ENCODE peak calls at places on chromosomes 3 and 15, in four cellular contexts. P is CD4-positive, CD25-positive, alpha-beta regulatory T cell; J is breast epithelium; X is left lung. W is an unnamed sample.

GRCh38 chr15:32747886-32748285 is 30.1 kb downstream of the GREM1 start:
- DNase-seq in P (no peak), J (no peak), X (no peak), W (no peak)

GRCh38 chr3:32818431-32819085 is 761 bp downstream of the TRIM71 start:
- DNase-seq in P (no peak), J (no peak), X (no peak), W (peak; percentile 48)

GRCh38 chr3:121661376-121661775 is 673 bp upstream of the HCLS1 start:
- DNase-seq in P (no peak), J (no peak), X (no peak), W (no peak)

GRCh38 chr3:79598594-79598993 is 169.2 kb downstream of the ROBO1 start:
- DNase-seq in P (no peak), J (no peak), X (no peak), W (no peak)

GRCh38 chr3:33278106-33278672 is 947 bp downstream of the FBXL2 start:
- DNase-seq in P (no peak), J (no peak), X (no peak), W (no peak)

GRCh38 chr3:41630708-41631107 is 331.2 kb downstream of the ULK4 start:
- DNase-seq in P (no peak), J (no peak), X (no peak), W (no peak)

GRCh38 chr3:43862992-43863805 is 172.5 kb downstream of the ABHD5 start:
- DNase-seq in P (no peak), J (no peak), X (no peak), W (no peak)

GRCh38 chr15:25849431-25849921 is 13.7 kb downstream of the ATP10A start:
- DNase-seq in P (no peak), J (no peak), X (no peak), W (no peak)

GRCh38 chr15:38130739-38131498 is 121.7 kb upstream of the SPRED1 start:
- DNase-seq in P (no peak), J (peak; percentile 58), X (peak; percentile 87), W (peak; percentile 93)

GRCh38 chr15:71334874-71335273 is 219.6 kb downstream of the THSD4 start:
- DNase-seq in P (no peak), J (no peak), X (no peak), W (no peak)

GRCh38 chr3:195013411-195013810 is 257.5 kb downstream of the XXYLT1 start:
- DNase-seq in P (no peak), J (no peak), X (no peak), W (no peak)

GRCh38 chr3:197495059-197495455 is 60.7 kb downstream of the BDH1 start:
- DNase-seq in P (no peak), J (no peak), X (no peak), W (no peak)

GRCh38 chr15:67091966-67092677 is 26.7 kb downstream of the SMAD3 start:
- DNase-seq in P (no peak), J (no peak), X (no peak), W (no peak)

GRCh38 chr15:90231028-90232017 is 2.4 kb downstream of the CIB1 start:
- DNase-seq in P (peak; percentile 88), J (no peak), X (peak; percentile 75), W (no peak)

GRCh38 chr3:71582612-71583568 is 638 bp downstream of the FOXP1 start:
- DNase-seq in P (peak; percentile 45), J (peak; percentile 74), X (peak; percentile 88), W (peak; percentile 91)

GRCh38 chr3:125140817-125141595 is 71.5 kb downstream of the SLC12A8 start:
- DNase-seq in P (no peak), J (no peak), X (no peak), W (no peak)
- H3K27ac ChIP-seq in P (no peak overlapping the region), J (peak overlapping the region; percentile 79), X (peak overlapping the region; percentile 41), W (peak overlapping the region; percentile 73)

DNA sequence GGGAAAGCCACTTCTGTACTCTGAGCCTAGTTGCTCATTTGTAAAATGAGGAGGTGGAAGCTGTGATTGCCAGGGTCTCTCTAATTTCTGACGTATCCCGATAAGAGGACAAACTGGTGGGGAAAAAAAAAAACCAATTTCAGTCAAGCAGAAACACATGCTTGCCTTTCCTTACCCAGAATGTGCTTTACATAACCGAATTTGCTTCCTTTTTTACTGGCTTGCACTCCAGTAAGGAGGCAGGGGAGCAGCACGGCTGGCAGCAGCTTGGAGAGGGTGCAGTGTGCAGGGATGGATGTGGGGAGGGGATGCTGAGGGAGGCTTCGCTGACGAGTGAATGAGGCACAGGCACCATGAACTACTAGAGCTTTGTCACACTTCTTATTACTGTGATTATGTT is 186.9 kb upstream of the LPP start:
- DNase-seq in P (no peak), J (no peak), X (no peak), W (no peak)
- H3K27ac ChIP-seq in P (no peak overlapping the region), J (no peak overlapping the region), X (no peak overlapping the region), W (no peak overlapping the region)

GRCh38 chr3:59023612-59024011 is 26.2 kb downstream of the CFAP20DC start:
- DNase-seq in P (no peak), J (no peak), X (no peak), W (no peak)
- H3K27ac ChIP-seq in P (no peak overlapping the region), J (no peak overlapping the region), X (no peak overlapping the region), W (no peak overlapping the region)

DNA sequence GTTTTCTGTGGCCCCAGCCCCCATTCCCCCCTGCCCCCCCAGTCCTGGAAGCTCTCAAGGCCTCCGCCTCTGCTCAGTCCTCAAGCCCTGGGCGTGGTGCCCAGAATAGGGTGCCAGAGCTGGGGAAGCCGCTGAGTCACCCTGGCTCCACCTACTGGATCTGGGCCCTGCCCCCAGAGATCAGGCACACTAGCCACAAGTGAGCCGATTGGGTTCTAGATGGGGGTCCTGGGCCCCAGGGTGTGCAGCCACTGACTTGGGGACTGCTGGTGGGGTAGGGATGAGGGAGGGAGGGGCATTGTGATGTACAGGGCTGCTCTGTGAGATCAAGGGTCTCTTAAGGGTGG is 5.7 kb downstream of the EIF4G1 start:
- DNase-seq in P (no peak), J (peak; percentile 97), X (peak; percentile 97), W (peak; percentile 96)
- H3K27ac ChIP-seq in P (no peak overlapping the region), J (peak overlapping the region; percentile 96), X (peak overlapping the region; percentile 89), W (peak overlapping the region; percentile 93)

GRCh38 chr3:49646236-49646635 is 27.9 kb upstream of the APEH start:
- DNase-seq in P (no peak), J (no peak), X (no peak), W (no peak)
- H3K27ac ChIP-seq in P (no peak overlapping the region), J (no peak overlapping the region), X (no peak overlapping the region), W (no peak overlapping the region)

GRCh38 chr3:50245251-50245745 is 9.3 kb downstream of the GNAI2 start:
- DNase-seq in P (no peak), J (no peak), X (no peak), W (no peak)
- H3K27ac ChIP-seq in P (peak overlapping the region; percentile 90), J (peak overlapping the region; percentile 98), X (peak overlapping the region; percentile 85), W (peak overlapping the region; percentile 76)

GRCh38 chr3:151946606-151947005 is 73.2 kb downstream of the SUCNR1 start:
- DNase-seq in P (no peak), J (no peak), X (no peak), W (no peak)

GRCh38 chr3:151955356-151955755 is 81.9 kb downstream of the SUCNR1 start:
- DNase-seq in P (no peak), J (no peak), X (no peak), W (no peak)

GRCh38 chr3:151944356-151944755 is 70.9 kb downstream of the SUCNR1 start:
- DNase-seq in P (no peak), J (no peak), X (no peak), W (no peak)

GRCh38 chr3:151949706-151950105 is 76.3 kb downstream of the SUCNR1 start:
- DNase-seq in P (no peak), J (no peak), X (no peak), W (no peak)
- H3K27ac ChIP-seq in P (no peak overlapping the region), J (no peak overlapping the region), X (no peak overlapping the region), W (no peak overlapping the region)

GRCh38 chr3:146975476-146975875 is 370.3 kb upstream of the PLSCR5 start:
- DNase-seq in P (no peak), J (no peak), X (no peak), W (no peak)
- H3K27ac ChIP-seq in P (no peak overlapping the region), J (no peak overlapping the region), X (no peak overlapping the region), W (no peak overlapping the region)

DNA sequence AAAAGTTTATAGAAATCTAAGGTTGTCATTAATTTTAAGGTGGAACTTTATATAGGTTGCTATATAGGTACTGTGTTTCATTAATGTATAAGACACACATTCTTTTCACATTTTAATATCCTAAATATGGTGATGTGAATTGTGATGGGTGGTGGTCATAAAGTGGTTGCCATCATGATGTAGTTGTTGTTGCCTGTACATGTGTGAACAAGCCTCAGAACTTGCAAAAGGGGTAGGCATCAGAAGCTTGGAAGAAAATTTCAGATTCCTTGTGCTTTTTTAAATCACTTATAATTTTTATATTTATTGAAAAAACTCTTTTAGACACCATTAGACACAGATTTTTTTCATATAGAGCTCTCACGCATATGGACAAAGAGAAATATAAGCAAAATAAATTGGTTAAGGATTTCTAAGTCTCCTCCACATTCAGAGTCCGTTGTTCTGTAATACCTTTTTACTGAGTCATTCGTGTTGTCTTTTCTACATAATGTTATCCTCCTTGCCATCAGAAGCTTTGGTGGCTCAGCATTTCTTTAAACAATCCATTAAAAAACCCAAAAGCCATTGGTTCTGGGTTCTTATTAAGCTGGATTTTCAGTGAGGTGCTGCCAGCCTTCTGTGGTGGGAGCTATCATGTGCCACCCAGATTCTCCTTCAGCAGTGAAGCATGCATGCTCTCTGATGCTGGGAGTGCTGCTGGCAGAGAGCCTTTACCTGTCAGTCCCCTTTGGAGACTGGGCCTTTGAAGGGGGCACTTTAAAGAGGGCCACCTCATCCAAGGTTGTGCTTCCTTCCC is 140.4 kb upstream of the GALNT15 start:
- DNase-seq in P (no peak), J (no peak), X (no peak), W (no peak)
- H3K27ac ChIP-seq in P (no peak overlapping the region), J (no peak overlapping the region), X (no peak overlapping the region), W (no peak overlapping the region)

GRCh38 chr15:83200162-83200561 is 7.5 kb downstream of the HDGFL3 start:
- DNase-seq in P (no peak), J (no peak), X (no peak), W (no peak)
- H3K27ac ChIP-seq in P (no peak overlapping the region), J (no peak overlapping the region), X (no peak overlapping the region), W (no peak overlapping the region)